ENCODE peak calls at places on chromosomes 6 and 20, in eight cellular contexts. A is ovary, K is adrenal gland, R is OCI-LY7, U is neural crest cell, H is MM.1S, V is Calu3, T is transverse colon. L is an unnamed sample.

GRCh38 chr6:137923866-137924616 is 57.0 kb downstream of the TNFAIP3 start:
- DNase-seq in A (no peak), V (no peak), H (no peak), K (no peak), U (no peak), T (no peak), R (no peak), L (no peak)

GRCh38 chr6:111712398-111712797 is 106.7 kb upstream of the TRAF3IP2 start:
- DNase-seq in T (no peak), U (no peak), R (no peak), A (no peak), H (no peak), K (no peak), V (peak; percentile 39), L (no peak)

GRCh38 chr20:33827109-33827508 is 16.0 kb downstream of the CHMP4B start:
- DNase-seq in U (no peak), V (no peak), H (no peak), A (no peak), T (no peak), R (no peak), K (no peak), L (no peak)

GRCh38 chr20:35009665-35010328 is 54.1 kb downstream of the MYH7B start:
- DNase-seq in H (no peak), K (peak; percentile 21), R (no peak), A (no peak), T (no peak), U (no peak), V (no peak), L (no peak)

GRCh38 chr6:145531032-145531431 is 204.3 kb downstream of the EPM2A start:
- DNase-seq in A (no peak), T (no peak), K (no peak), R (no peak), U (no peak), V (no peak), H (no peak), L (no peak)

GRCh38 chr20:5214826-5215225 is 88.0 kb downstream of the CDS2 start:
- DNase-seq in V (no peak), K (no peak), R (no peak), H (no peak), A (no peak), U (no peak), T (no peak), L (no peak)

GRCh38 chr20:47352332-47353223 is 3.9 kb downstream of the ZMYND8 start:
- DNase-seq in U (no peak), V (peak; percentile 47), T (peak; percentile 32), H (peak; percentile 49), K (peak; percentile 57), R (peak; percentile 14), A (peak; percentile 67), L (no peak)

GRCh38 chr6:151372164-151372563 is 19.2 kb downstream of the ZBTB2 start:
- DNase-seq in A (no peak), R (no peak), U (no peak), K (no peak), T (no peak), V (no peak), H (no peak), L (no peak)

GRCh38 chr6:32170294-32170693 is 5.6 kb downstream of the AGPAT1 start:
- DNase-seq in H (no peak), K (no peak), T (no peak), U (no peak), V (no peak), A (no peak), R (no peak), L (no peak)

GRCh38 chr20:25553819-25554296 is 31.5 kb downstream of the NINL start:
- DNase-seq in U (no peak), K (no peak), R (no peak), T (no peak), A (peak; percentile 53), V (no peak), H (no peak), L (no peak)

GRCh38 chr20:41167481-41168253 is 30.3 kb downstream of the PLCG1 start:
- DNase-seq in V (no peak), K (no peak), U (no peak), R (no peak), A (peak; percentile 3), H (peak; percentile 71), T (peak; percentile 5), L (no peak)

GRCh38 chr20:47379433-47380150 is 23.1 kb upstream of the ZMYND8 start:
- DNase-seq in R (no peak), A (no peak), U (no peak), T (no peak), K (no peak), V (no peak), H (no peak), L (no peak)

GRCh38 chr6:44561062-44561591 is 173.6 kb downstream of the CDC5L start:
- DNase-seq in R (no peak), K (no peak), T (no peak), V (no peak), A (no peak), U (no peak), H (no peak), L (peak; percentile 62)

GRCh38 chr6:6738922-6739717 is 150.6 kb downstream of the LY86 start:
- DNase-seq in T (no peak), R (no peak), H (no peak), A (no peak), K (no peak), V (no peak), U (no peak), L (no peak)

GRCh38 chr6:20202070-20202658 is 10.1 kb downstream of the MBOAT1 start:
- DNase-seq in U (no peak), K (no peak), H (peak; percentile 84), V (no peak), R (no peak), A (no peak), T (no peak), L (peak; percentile 78)

GRCh38 chr20:62040381-62040922 is 25.2 kb downstream of the TAF4 start:
- DNase-seq in K (no peak), V (no peak), H (no peak), R (no peak), T (no peak), U (no peak), A (no peak), L (no peak)

GRCh38 chr6:35663001-35663400 is 25.7 kb downstream of the FKBP5 start:
- DNase-seq in R (no peak), K (no peak), T (no peak), V (no peak), A (no peak), U (no peak), H (no peak), L (no peak)

GRCh38 chr6:85240787-85241186 is 209.1 kb upstream of the NT5E start:
- DNase-seq in T (no peak), K (no peak), U (no peak), R (no peak), V (no peak), A (no peak), H (no peak), L (no peak)

GRCh38 chr20:62739067-62739466 is 30.4 kb downstream of the NTSR1 start:
- DNase-seq in K (no peak), R (no peak), A (peak; percentile 8), V (no peak), U (no peak), H (no peak), T (peak; percentile 4), L (no peak)

GRCh38 chr20:50313223-50313820 is 122.7 kb downstream of the CEBPB start:
- DNase-seq in V (no peak), R (no peak), H (no peak), U (no peak), T (no peak), A (no peak), K (no peak), L (no peak)

GRCh38 chr20:44730441-44730840 is 15.2 kb upstream of the KCNK15 start:
- DNase-seq in R (no peak), U (no peak), H (no peak), T (no peak), V (peak; percentile 76), K (no peak), A (no peak), L (no peak)

GRCh38 chr6:90362273-90362672 is 65.6 kb upstream of the BACH2 start:
- DNase-seq in H (no peak), U (no peak), K (no peak), V (no peak), T (no peak), R (no peak), A (peak; percentile 33), L (no peak)

GRCh38 chr20:9200620-9201019 is 131.7 kb downstream of the PLCB4 start:
- DNase-seq in U (no peak), H (no peak), K (no peak), T (no peak), A (no peak), V (no peak), R (no peak), L (no peak)

GRCh38 chr20:48198951-48199431 is 413.7 kb upstream of the SULF2 start:
- DNase-seq in A (no peak), R (no peak), U (no peak), K (no peak), T (no peak), H (no peak), V (no peak), L (no peak)

GRCh38 chr6:45794465-45794864 is 221.2 kb downstream of the CLIC5 start:
- DNase-seq in R (no peak), A (no peak), V (no peak), U (no peak), T (no peak), K (no peak), H (no peak), L (no peak)

GRCh38 chr6:84227434-84228197 is at the start of gene CEP162:
- DNase-seq in H (peak; percentile 88), A (peak; percentile 90), V (peak; percentile 87), R (peak; percentile 90), U (peak; percentile 82), T (peak; percentile 93), K (peak; percentile 87), L (peak; percentile 84)
- TF ChIP-seq CTCF in H (peak; percentile 69), A (peak; percentile 66), V (peak; percentile 82), R (peak; percentile 89), U (peak; percentile 84), T (peak; percentile 62), K (peak; percentile 84), L (peak; percentile 18)

GRCh38 chr6:170286246-170286933 is 4.5 kb downstream of the DLL1 start:
- DNase-seq in A (peak; percentile 48), T (peak; percentile 51), U (peak; percentile 63), H (no peak), K (no peak), R (no peak), V (no peak), L (no peak)
- TF ChIP-seq CTCF in A (no peak), T (no peak), U (no peak), H (no peak), K (no peak), R (no peak), V (no peak), L (no peak)

GRCh38 chr20:19593762-19594161 is 164.3 kb upstream of the RIN2 start:
- DNase-seq in V (no peak), A (no peak), R (no peak), H (no peak), U (no peak), K (no peak), T (no peak), L (no peak)
- TF ChIP-seq CTCF in V (no peak), A (no peak), R (no peak), H (no peak), U (no peak), K (no peak), T (no peak), L (no peak)

DNA sequence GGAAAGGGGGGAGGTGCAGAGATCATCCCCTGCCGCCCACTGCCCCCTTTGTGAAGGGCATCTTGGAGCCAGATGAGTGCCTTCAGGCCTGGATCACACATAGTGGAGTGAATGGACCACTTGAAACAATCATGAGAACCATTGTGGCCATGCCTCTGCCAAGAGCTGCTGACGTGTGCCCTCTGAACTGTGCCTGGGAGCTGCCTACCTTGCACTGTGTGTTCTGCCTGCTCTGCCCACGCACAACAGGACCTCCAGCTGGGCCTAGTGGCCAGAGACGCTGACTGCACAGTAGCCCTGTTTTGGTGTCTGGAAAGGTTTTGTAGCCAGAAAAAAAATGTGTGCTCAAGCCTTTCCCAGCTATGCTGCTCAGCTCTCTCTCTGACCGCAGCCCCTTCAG is 1.8 kb upstream of the ADIG start:
- DNase-seq in H (no peak), K (no peak), V (no peak), T (no peak), A (no peak), U (no peak), R (no peak), L (no peak)
- TF ChIP-seq CTCF in H (no peak), K (no peak), V (no peak), T (no peak), A (no peak), U (no peak), R (no peak), L (no peak)